ENCODE peak calls at places on chromosomes 7 and 10, in ten cellular contexts. Q, M, B, R, I, N, O, D, U and L are unnamed samples.
A peak's percentile ranks its signal among the peaks of the same experiment; 100 is the strongest.

GRCh38 chr7:112951070-112951469 is 135.6 kb downstream of the GPR85 start:
- DNase-seq in Q (no peak), M (no peak), B (peak; percentile 45), R (no peak), I (no peak), N (no peak), O (no peak), D (no peak), U (no peak), L (no peak)

GRCh38 chr7:89826574-89826973 is 327.7 kb upstream of the STEAP1 start:
- DNase-seq in Q (no peak), M (no peak), B (no peak), R (no peak), I (no peak), N (no peak), O (no peak), D (no peak), U (no peak), L (no peak)

GRCh38 chr10:36703179-36703578 is 422.2 kb upstream of the ANKRD30A start:
- DNase-seq in Q (no peak), M (no peak), B (no peak), R (no peak), I (no peak), N (no peak), O (no peak), D (no peak), U (no peak), L (no peak)

GRCh38 chr10:103295391-103296044 is 18.6 kb downstream of the INA start:
- DNase-seq in Q (peak; percentile 63), M (no peak), B (no peak), R (no peak), I (no peak), N (no peak), O (no peak), D (no peak), U (no peak), L (no peak)

GRCh38 chr7:114502454-114503254 is 88.0 kb downstream of the FOXP2 start:
- DNase-seq in Q (no peak), M (no peak), B (no peak), R (no peak), I (no peak), N (no peak), O (no peak), D (no peak), U (no peak), L (no peak)

GRCh38 chr10:129405389-129405788 is 61.7 kb upstream of the MGMT start:
- DNase-seq in Q (no peak), M (no peak), B (no peak), R (no peak), I (no peak), N (no peak), O (no peak), D (no peak), U (no peak), L (no peak)

GRCh38 chr10:21989453-21990154 is 13.9 kb downstream of the DNAJC1 start:
- DNase-seq in Q (peak; percentile 58), M (no peak), B (peak; percentile 68), R (no peak), I (no peak), N (no peak), O (peak; percentile 15), D (peak; percentile 15), U (peak; percentile 52), L (no peak)

GRCh38 chr7:113812881-113813280 is 105.9 kb downstream of the PPP1R3A start:
- DNase-seq in Q (no peak), M (no peak), B (no peak), R (no peak), I (no peak), N (no peak), O (no peak), D (no peak), U (no peak), L (no peak)

GRCh38 chr10:122165492-122165832 is 105.6 kb upstream of the BTBD16 start:
- DNase-seq in Q (no peak), M (no peak), B (no peak), R (no peak), I (peak; percentile 43), N (no peak), O (no peak), D (no peak), U (no peak), L (no peak)